ENCODE peak calls at places on chromosome 7, in four cellular contexts. Q is ovary, H is GM06990, P is fibroblast of pulmonary artery. X is an unnamed sample.

GRCh38 chr7:152759655-152760383 is at the start of gene ACTR3B:
- DNase-seq in Q (peak), H (peak), P (peak), X (peak)

GRCh38 chr7:102992820-102993531 is 80.2 kb downstream of the LRRC17 start:
- DNase-seq in Q (no peak), H (no peak), P (peak), X (no peak)

GRCh38 chr7:12570529-12571461 is at the start of gene SCIN:
- DNase-seq in Q (no peak), H (peak), P (peak), X (peak)

GRCh38 chr7:36128448-36129047 is 24.5 kb upstream of the EEPD1 start:
- DNase-seq in Q (peak), H (no peak), P (peak), X (peak)

GRCh38 chr7:77242068-77242467 is 42.4 kb upstream of the FGL2 start:
- DNase-seq in Q (no peak), H (no peak), P (no peak), X (no peak)

GRCh38 chr7:42502022-42502421 is 265.0 kb upstream of the GLI3 start:
- DNase-seq in Q (no peak), H (no peak), P (peak), X (peak)

GRCh38 chr7:148944935-148945934 is 61.1 kb upstream of the EZH2 start:
- DNase-seq in Q (no peak), H (no peak), P (peak), X (peak)

GRCh38 chr7:53428045-53428444 is 392.6 kb downstream of the POM121L12 start:
- DNase-seq in Q (no peak), H (no peak), P (no peak), X (no peak)

GRCh38 chr7:73449422-73449821 is 15.8 kb downstream of the FZD9 start:
- DNase-seq in Q (no peak), H (no peak), P (no peak), X (no peak)

GRCh38 chr7:94436018-94436604 is 41.4 kb downstream of the COL1A2 start:
- DNase-seq in Q (peak), H (no peak), P (peak), X (peak)

GRCh38 chr7:12694817-12695216 is 7.4 kb downstream of the ARL4A start:
- DNase-seq in Q (no peak), H (no peak), P (no peak), X (no peak)

GRCh38 chr7:80097756-80098155 is 36.9 kb upstream of the GNAI1 start:
- DNase-seq in Q (no peak), H (no peak), P (no peak), X (no peak)

GRCh38 chr7:137331378-137331777 is 12.2 kb downstream of the PTN start:
- DNase-seq in Q (no peak), H (no peak), P (no peak), X (peak)

GRCh38 chr7:134741901-134742635 is 37.4 kb upstream of the CALD1 start:
- DNase-seq in Q (peak), H (no peak), P (peak), X (no peak)

GRCh38 chr7:77466455-77466854 is 50.3 kb upstream of the GSAP start:
- DNase-seq in Q (no peak), H (peak), P (no peak), X (no peak)

GRCh38 chr7:28316489-28316888 is 95.8 kb upstream of the CREB5 start:
- DNase-seq in Q (no peak), H (no peak), P (peak), X (peak)

GRCh38 chr7:21568762-21569161 is 25.9 kb downstream of the DNAH11 start:
- DNase-seq in Q (no peak), H (no peak), P (peak), X (no peak)

GRCh38 chr7:51666751-51667150 is 350.1 kb upstream of the COBL start:
- DNase-seq in Q (no peak), H (no peak), P (no peak), X (no peak)

GRCh38 chr7:148697950-148698396 is 730 bp upstream of the CUL1 start:
- DNase-seq in Q (no peak), H (no peak), P (peak), X (no peak)

GRCh38 chr7:110591341-110591740 is 499.6 kb upstream of the LRRN3 start:
- DNase-seq in Q (no peak), H (no peak), P (no peak), X (no peak)

GRCh38 chr7:96202102-96202501 is 119.8 kb downstream of the SLC25A13 start:
- DNase-seq in Q (no peak), H (no peak), P (no peak), X (no peak)

GRCh38 chr7:115634633-115635032 is 395.9 kb downstream of the TFEC start:
- DNase-seq in Q (no peak), H (no peak), P (peak), X (peak)

DNA sequence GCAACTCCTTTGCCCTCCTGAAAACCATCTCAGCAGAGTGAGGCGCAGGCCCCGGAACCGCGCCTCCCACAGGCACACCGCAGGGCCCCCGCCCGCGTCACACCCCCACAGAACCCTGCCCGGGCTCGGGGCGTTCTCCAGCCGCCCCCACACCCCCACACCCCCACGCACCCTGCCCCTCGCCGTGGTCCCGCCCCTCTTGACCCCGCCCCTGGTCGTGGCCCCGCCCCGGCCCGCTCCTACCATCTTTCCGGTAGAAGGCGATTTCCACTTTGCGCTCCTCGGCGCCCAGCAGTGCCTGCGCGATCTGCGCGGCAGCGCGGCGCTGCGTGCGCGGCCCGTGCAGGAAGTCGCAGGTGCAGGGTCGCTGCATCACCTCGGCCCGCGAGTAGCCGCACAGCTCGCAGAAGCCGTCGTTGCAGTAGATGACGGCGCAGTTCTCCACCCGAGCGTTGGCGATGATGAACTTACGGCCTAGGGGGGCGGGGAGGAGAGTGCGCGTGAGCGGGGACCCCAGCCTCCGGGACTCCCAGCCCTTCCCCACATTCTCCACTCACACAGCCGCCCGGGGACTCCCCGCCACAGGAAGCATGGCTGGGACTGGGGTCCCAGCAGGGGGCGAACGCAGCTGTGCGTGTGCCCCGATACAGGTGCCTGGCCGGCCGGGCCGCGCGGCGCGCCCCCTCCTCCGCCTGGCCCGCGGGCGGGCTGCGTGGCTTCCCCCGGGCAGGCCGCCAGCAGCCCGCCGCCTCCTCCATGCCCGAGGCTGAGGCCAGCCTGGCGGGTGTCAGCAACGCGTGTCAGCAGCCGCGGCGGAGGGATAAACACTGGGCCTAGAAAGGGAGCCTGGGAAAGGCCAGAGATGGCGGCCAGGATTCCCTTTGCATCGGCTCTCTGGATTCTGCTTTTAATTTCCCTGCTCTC is 3.4 kb downstream of the KCNH2 start:
- DNase-seq in Q (peak), H (peak), P (no peak), X (peak)
- H3K4me3 ChIP-seq in Q (peak), H (peak), P (peak), X (no peak)

GRCh38 chr7:17302575-17303142 is 4.2 kb downstream of the AHR start:
- DNase-seq in Q (no peak), H (peak), P (peak), X (no peak)
- H3K4me3 ChIP-seq in Q (no peak), H (peak), P (peak), X (peak)

DNA sequence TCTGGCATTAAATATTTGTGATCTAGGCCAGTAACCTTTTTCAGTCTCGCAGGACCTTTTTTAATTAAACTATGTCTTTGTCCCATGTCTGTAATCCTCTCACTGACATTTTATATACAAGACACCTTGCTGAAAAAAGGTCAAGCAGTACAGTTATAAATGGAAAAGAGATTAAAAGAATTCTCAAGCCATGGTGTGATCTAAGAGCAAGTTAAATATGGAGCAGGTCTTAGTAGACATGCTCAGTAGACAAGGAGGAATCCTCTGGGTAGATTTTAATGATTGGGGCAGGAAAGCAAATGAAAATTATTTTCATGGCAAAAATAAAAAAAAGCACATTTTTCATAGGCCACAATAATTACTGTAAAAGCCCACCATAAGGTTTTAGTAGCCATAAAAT is 203.5 kb downstream of the PPP1R3A start:
- DNase-seq in Q (no peak), H (no peak), P (no peak), X (no peak)
- H3K4me3 ChIP-seq in Q (no peak), H (no peak), P (no peak), X (no peak)

GRCh38 chr7:11193888-11194287 is 220.2 kb downstream of the PHF14 start:
- DNase-seq in Q (no peak), H (no peak), P (no peak), X (no peak)
- H3K4me3 ChIP-seq in Q (no peak), H (no peak), P (no peak), X (no peak)

X was measured in MG63.